ENCODE peak calls at places on chromosome 22, in seven cellular contexts. D is epithelial cell of esophagus; G is stimulated activated CD4-positive, alpha-beta T cell treated with anti-CD3 and anti-CD28 coated beads, Interleukin-12 subunit alpha, Interleukin-12 subunit beta, amount 100 ng/mL, for 24 hours; X is ELR; E is body of pancreas; A is amniotic stem cell; F is stimulated activated CD8-positive, alpha-beta memory T cell treated with anti-CD3 and anti-CD28 coated beads, Interleukin-7, amount 100 ng/mL, for 1 hour. Q is an unnamed sample.

GRCh38 chr22:27962268-27963191 is 43.5 kb upstream of the PITPNB start:
- DNase-seq in D (no peak), G (no peak), A (no peak), X (peak; percentile 5), E (no peak), F (no peak), Q (no peak)

GRCh38 chr22:42410708-42411107 is 21.5 kb downstream of the NFAM1 start:
- DNase-seq in D (no peak), A (no peak), X (no peak), E (no peak), G (no peak), F (no peak), Q (no peak)

GRCh38 chr22:43867839-43868652 is 5.7 kb upstream of the SULT4A1 start:
- DNase-seq in D (peak; percentile 72), X (peak; percentile 61), A (peak; percentile 12), G (no peak), F (no peak), E (peak; percentile 56), Q (peak; percentile 55)

GRCh38 chr22:48740086-48740730 is 1087.5 kb downstream of the BRD1 start:
- DNase-seq in F (no peak), X (no peak), D (no peak), E (no peak), A (no peak), G (no peak), Q (no peak)

GRCh38 chr22:31451709-31452571 is 37.7 kb downstream of the EIF4ENIF1 start:
- DNase-seq in X (peak; percentile 65), E (no peak), G (no peak), A (peak; percentile 49), F (no peak), D (peak; percentile 60), Q (peak; percentile 13)

GRCh38 chr22:19596680-19597398 is 72.6 kb upstream of the CLDN5 start:
- DNase-seq in F (no peak), D (no peak), G (no peak), E (no peak), X (no peak), A (no peak), Q (no peak)

GRCh38 chr22:44729391-44730012 is 22.9 kb upstream of the ARHGAP8 start:
- DNase-seq in D (no peak), F (no peak), E (no peak), G (no peak), A (no peak), X (no peak), Q (no peak)

GRCh38 chr22:17492247-17492646 is 71.1 kb upstream of the SLC25A18 start:
- DNase-seq in G (no peak), X (no peak), D (no peak), E (no peak), A (no peak), F (no peak), Q (no peak)

GRCh38 chr22:20429254-20430100 is 8.1 kb downstream of the SCARF2 start:
- DNase-seq in D (no peak), A (no peak), X (no peak), E (peak; percentile 56), G (peak; percentile 76), F (peak; percentile 68), Q (peak; percentile 100)

Q was measured in K562.